ENCODE peak calls at places on chromosomes 5 and 9, in seven cellular contexts. T is HTR-8/SVneo; A is HCT116; X is amniotic epithelial cell; Q is activated T-cell treated with anti-CD3 and anti-CD28 coated beads for 1 hour; D is OCI-LY7; Z is naive thymus-derived CD8-positive, alpha-beta T cell. L is an unnamed sample.

GRCh38 chr5:79640571-79641055 is 28.4 kb downstream of the TENT2 start:
- DNase-seq in T (no peak), A (no peak), X (peak), Q (no peak), D (no peak), Z (no peak), L (no peak)

GRCh38 chr5:139760066-139761056 is 35.2 kb upstream of the PSD2 start:
- DNase-seq in T (no peak), A (no peak), X (peak), Q (no peak), D (peak), Z (no peak), L (no peak)

GRCh38 chr5:130286971-130287370 is 382.7 kb downstream of the CHSY3 start:
- DNase-seq in T (no peak), A (no peak), X (no peak), Q (no peak), D (no peak), Z (no peak), L (no peak)

GRCh38 chr5:169970911-169971436 is 9.3 kb downstream of the INSYN2B start:
- DNase-seq in T (peak), A (no peak), X (peak), Q (no peak), D (no peak), Z (no peak), L (peak)

GRCh38 chr5:135491552-135492318 is 39.6 kb upstream of the TIFAB start:
- DNase-seq in T (no peak), A (no peak), X (no peak), Q (no peak), D (no peak), Z (no peak), L (peak)

GRCh38 chr5:117590944-117591343 is 1016.3 kb upstream of the SEMA6A start:
- DNase-seq in T (peak), A (peak), X (peak), Q (no peak), D (peak), Z (no peak), L (no peak)

GRCh38 chr9:135078361-135078821 is 9.1 kb upstream of the OLFM1 start:
- DNase-seq in T (no peak), A (no peak), X (no peak), Q (no peak), D (no peak), Z (no peak), L (peak)

GRCh38 chr9:109681301-109681700 is 98.7 kb upstream of the PALM2AKAP2 start:
- DNase-seq in T (no peak), A (no peak), X (no peak), Q (no peak), D (no peak), Z (no peak), L (no peak)

GRCh38 chr5:76290321-76290757 is 112.7 kb upstream of the IQGAP2 start:
- DNase-seq in T (no peak), A (no peak), X (no peak), Q (no peak), D (no peak), Z (no peak), L (no peak)

L was measured in RWPE2.